ENCODE peak calls at places on chromosomes 5 and 9, in ten cellular contexts. U is GM06990, B is GM12878, R is dorsolateral prefrontal cortex, S is mammary epithelial cell, H is right atrium auricular region, W is uterus, C is gastrocnemius medialis, V is fibroblast of pulmonary artery, X is heart left ventricle. G is an unnamed sample.

GRCh38 chr5:150559701-150560100 is 51.8 kb downstream of the NDST1 start:
- DNase-seq in U (no peak), B (no peak), R (no peak), S (peak), H (no peak), W (no peak), C (no peak), V (peak), X (no peak), G (no peak)

GRCh38 chr9:121810489-121810888 is 159.1 kb downstream of the DAB2IP start:
- DNase-seq in U (no peak), B (no peak), R (no peak), S (no peak), H (no peak), W (no peak), C (no peak), V (no peak), X (no peak), G (no peak)

GRCh38 chr9:36893148-36893547 is 140.9 kb downstream of the PAX5 start:
- DNase-seq in U (no peak), B (no peak), R (peak), S (no peak), H (no peak), W (no peak), C (no peak), V (no peak), X (no peak), G (no peak)

GRCh38 chr5:83567741-83568530 is 96.4 kb downstream of the VCAN start:
- DNase-seq in U (no peak), B (no peak), R (no peak), S (peak), H (no peak), W (no peak), C (no peak), V (peak), X (no peak), G (no peak)

GRCh38 chr9:4639420-4639819 is 22.7 kb upstream of the PLPP6 start:
- DNase-seq in U (no peak), B (no peak), R (no peak), S (no peak), H (no peak), W (no peak), C (no peak), V (no peak), X (no peak), G (no peak)

GRCh38 chr9:503881-504852 is 289.5 kb downstream of the DOCK8 start:
- DNase-seq in U (peak), B (no peak), R (peak), S (peak), H (peak), W (peak), C (peak), V (peak), X (peak), G (no peak)

GRCh38 chr5:106092455-106092854 is 1578.3 kb downstream of the EFNA5 start:
- DNase-seq in U (no peak), B (no peak), R (no peak), S (no peak), H (no peak), W (no peak), C (no peak), V (no peak), X (no peak), G (no peak)

GRCh38 chr9:91419222-91420191 is 4.1 kb downstream of the NFIL3 start:
- DNase-seq in U (no peak), B (no peak), R (no peak), S (peak), H (peak), W (peak), C (peak), V (peak), X (peak), G (no peak)

GRCh38 chr9:14313378-14313940 is 482 bp downstream of the NFIB start:
- DNase-seq in U (no peak), B (no peak), R (no peak), S (no peak), H (no peak), W (no peak), C (peak), V (no peak), X (peak), G (no peak)

GRCh38 chr5:148309746-148310145 is 2.5 kb upstream of the SPINK7 start:
- DNase-seq in U (no peak), B (no peak), R (no peak), S (peak), H (no peak), W (no peak), C (no peak), V (no peak), X (no peak), G (no peak)

GRCh38 chr9:90251311-90251710 is 391.3 kb downstream of the DIRAS2 start:
- DNase-seq in U (no peak), B (no peak), R (no peak), S (no peak), H (no peak), W (no peak), C (no peak), V (no peak), X (no peak), G (no peak)

GRCh38 chr9:98539954-98540353 is 168.8 kb downstream of the GABBR2 start:
- DNase-seq in U (no peak), B (no peak), R (no peak), S (no peak), H (no peak), W (no peak), C (no peak), V (peak), X (no peak), G (no peak)

GRCh38 chr9:138076650-138077009 is 199.0 kb downstream of the CACNA1B start:
- DNase-seq in U (no peak), B (no peak), R (no peak), S (no peak), H (no peak), W (no peak), C (no peak), V (no peak), X (no peak), G (no peak)

DNA sequence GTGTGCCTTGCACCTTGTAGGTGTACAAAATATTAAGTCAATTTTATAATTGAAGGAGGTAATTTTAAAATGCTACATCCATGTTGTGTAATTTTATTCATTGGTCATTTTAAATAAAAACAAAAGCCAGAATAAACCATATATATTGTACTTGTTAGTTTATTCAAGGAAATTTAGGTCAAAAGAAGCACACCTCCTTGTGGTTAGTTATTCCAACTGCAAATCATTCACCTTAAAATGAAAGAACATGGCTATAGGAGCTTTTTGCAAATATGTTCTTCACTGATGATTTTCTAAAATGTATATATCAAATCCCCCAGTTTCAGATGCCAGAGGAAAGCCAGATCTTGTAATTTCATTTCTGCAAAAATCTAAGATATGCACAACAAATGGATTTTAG is 5.4 kb upstream of the MOCS2 start:
- DNase-seq in U (no peak), B (no peak), R (no peak), S (peak), H (no peak), W (no peak), C (no peak), V (peak), X (no peak), G (no peak)
- TF ChIP-seq CTCF in U (peak), B (peak), R (no peak), S (peak), H (peak), W (no peak), C (no peak), V (peak), X (no peak), G (no peak)

DNA sequence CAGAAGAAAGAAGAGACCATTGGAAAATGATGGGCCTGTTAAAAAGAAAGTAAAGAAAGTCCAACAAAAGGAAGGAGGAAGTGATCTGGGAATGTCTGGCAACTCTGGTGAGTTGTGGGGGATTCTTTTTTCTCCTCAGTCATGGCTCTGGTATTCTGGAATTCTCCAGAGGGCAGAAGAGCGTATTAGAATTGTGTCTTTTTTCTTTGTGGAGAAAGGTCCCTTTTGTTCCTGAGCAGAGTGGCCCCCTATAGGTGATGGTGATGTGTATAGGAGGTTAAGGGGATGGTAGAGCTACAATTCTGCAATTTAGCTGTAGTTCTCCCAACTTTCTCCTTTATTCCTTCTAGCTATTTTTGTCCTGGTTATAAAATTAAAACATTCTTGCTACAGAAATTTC is 1.6 kb upstream of the DHFR start:
- DNase-seq in U (no peak), B (no peak), R (no peak), S (no peak), H (no peak), W (no peak), C (no peak), V (no peak), X (no peak), G (no peak)
- H3K4me3 ChIP-seq in U (no peak), B (peak), R (no peak), S (no peak), H (no peak), W (no peak), C (no peak), V (no peak), X (no peak), G (no peak)

DNA sequence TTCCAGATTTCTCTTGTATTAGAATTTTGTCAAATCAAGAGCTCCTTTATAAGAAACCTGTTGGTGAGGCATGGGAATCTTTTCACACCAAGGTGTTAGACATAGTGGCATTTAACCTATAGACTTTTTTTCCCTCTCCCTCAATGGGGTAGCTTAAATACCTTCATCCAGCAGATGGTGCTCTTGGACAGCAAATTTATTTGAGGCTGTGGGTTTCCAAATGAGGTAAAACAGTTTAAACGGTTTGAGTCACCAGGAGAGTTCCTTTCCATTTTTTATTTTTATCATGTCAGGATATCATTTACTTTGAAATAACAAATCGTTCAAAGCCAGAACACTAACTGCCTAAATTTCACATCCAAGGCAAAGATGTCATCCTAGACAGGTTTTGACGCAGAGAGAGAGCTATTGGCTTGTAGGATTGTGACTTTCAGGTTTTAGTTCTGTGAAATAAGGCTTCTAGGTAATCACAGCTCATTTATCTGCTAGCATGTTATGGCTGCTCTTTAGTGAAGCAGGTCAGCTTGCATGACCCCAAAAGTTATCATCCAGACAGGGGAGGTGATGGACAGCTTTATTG is 69.7 kb downstream of the KDM4C start:
- DNase-seq in U (peak), B (peak), R (no peak), S (peak), H (no peak), W (no peak), C (no peak), V (peak), X (no peak), G (no peak)
- TF ChIP-seq CTCF in U (peak), B (peak), R (peak), S (peak), H (peak), W (no peak), C (peak), V (peak), X (peak), G (peak)

DNA sequence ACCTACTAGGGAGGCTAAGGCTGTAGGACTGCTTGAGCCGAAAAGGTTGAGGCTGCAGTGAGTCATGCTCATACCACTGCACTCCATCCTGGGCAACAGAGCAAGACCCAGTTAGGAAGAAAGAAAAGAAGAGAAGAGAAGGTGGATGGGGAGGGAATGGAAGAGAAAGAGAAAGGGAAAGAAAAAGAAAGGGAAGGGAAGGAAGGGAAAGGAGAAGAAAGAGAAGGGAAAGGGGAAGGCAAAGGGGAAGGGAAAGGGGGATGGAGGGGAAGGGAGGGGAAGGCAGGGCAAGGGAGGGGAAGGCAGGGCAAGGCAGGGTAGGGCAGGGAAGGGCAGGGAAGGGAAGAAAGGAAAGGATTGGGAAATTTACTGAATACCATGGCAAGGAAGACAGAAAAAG is 157.0 kb downstream of the ACTL7B start:
- DNase-seq in U (no peak), B (no peak), R (no peak), S (no peak), H (no peak), W (no peak), C (no peak), V (no peak), X (no peak), G (no peak)
- H3K4me3 ChIP-seq in U (no peak), B (no peak), R (no peak), S (no peak), H (no peak), W (no peak), C (no peak), V (no peak), X (no peak), G (no peak)

DNA sequence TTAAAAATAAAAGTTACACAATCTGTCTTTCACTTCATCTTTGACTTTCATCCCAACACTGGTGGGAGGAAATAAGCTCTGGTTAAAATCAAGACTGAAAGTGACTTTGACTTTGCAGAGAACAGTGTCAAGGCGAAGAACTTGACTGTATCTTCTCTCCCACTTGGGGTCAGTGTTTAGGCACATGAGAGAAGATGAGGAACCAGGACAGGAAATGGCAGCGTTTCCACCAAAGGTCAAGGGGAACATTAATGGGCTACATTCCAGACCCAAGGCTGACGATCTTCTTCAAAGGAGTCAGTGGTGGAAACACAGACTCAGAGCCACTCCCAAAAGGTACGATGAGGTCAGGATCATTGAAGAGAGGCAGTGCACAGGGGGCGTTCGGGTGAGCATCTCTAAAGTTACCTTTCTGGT is 409.5 kb downstream of the ARHGEF28 start:
- DNase-seq in U (peak), B (peak), R (no peak), S (peak), H (no peak), W (peak), C (no peak), V (peak), X (peak), G (peak)
- TF ChIP-seq CTCF in U (peak), B (peak), R (peak), S (peak), H (peak), W (peak), C (no peak), V (peak), X (peak), G (peak)

DNA sequence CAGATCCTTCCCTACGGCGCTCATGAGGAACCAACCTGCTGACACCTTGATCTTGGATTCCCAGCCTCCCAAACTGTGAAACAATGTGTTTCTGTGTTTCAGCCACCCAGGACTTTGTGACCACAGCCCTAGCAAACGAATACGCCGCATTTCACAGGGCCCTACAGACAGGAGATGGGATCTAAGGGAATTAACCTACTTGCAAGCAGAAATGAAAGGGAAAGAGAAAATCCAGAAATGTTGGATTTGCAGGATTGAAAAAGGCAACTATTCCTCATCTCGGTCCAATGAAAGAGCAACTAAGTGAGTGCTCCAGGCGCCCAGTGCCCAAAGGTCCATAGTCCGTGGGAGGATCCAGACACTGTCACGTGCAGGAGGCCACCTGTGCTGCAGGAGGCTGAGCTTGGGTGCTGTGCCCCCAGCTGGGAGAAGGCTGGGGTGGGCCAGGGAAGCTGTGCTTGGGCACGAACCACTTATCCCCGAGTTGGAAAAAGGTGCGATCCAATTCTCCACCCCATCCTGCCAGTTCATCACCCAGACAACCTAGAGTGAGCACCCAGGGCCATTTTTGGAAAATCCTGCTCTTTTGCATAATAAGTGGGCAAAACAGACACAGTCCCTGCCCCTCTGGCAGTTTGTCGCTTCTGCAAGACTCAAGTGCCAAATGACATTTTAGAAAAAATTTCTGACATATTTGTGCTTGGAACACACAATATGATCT is 177.9 kb downstream of the C9orf50 start:
- DNase-seq in U (no peak), B (no peak), R (no peak), S (no peak), H (no peak), W (no peak), C (no peak), V (no peak), X (no peak), G (no peak)
- H3K4me3 ChIP-seq in U (no peak), B (no peak), R (no peak), S (no peak), H (no peak), W (no peak), C (no peak), V (no peak), X (no peak), G (no peak)

DNA sequence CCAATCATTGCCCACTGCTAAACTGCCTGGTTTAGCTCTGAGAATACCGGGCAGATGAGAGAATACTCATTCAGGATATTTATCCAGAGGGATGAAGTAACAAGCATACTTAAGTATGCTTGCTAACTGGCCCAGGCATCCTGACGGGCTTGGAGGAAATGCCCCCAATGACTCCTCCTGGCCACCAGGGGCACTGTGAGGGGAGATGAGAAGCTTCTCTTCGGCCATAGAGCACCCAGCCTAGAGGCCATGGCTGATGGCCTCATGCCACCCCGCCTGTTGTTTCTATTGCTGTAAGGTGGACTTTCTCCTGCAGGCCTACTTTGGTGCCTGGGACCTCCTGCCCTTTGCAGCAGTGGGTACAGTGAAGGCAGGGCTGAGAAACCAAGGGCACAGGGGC is 134.5 kb upstream of the FSTL4 start:
- DNase-seq in U (no peak), B (no peak), R (no peak), S (no peak), H (no peak), W (no peak), C (no peak), V (no peak), X (no peak), G (no peak)
- TF ChIP-seq CTCF in U (peak), B (peak), R (no peak), S (no peak), H (no peak), W (no peak), C (no peak), V (no peak), X (no peak), G (peak)

G was measured in GM12864.